ENCODE peak calls at places on chromosome 1, in eight cellular contexts. Y, U, X, S, O, A, R and B are unnamed samples.

GRCh38 chr1:6600410-6601048 is 2.1 kb downstream of the KLHL21 start:
- DNase-seq in R (no peak), S (no peak), X (no peak), U (no peak), A (no peak), Y (no peak), O (no peak), B (no peak)

GRCh38 chr1:22259581-22260282 is 116.8 kb upstream of the WNT4 start:
- DNase-seq in O (no peak), S (no peak), A (no peak), Y (peak; percentile 78), X (no peak), R (peak; percentile 50), U (peak; percentile 68), B (no peak)

GRCh38 chr1:89994231-89994804 is 592 bp upstream of the ZNF326 start:
- DNase-seq in U (no peak), O (no peak), S (no peak), Y (peak; percentile 68), X (peak; percentile 34), A (peak; percentile 25), R (no peak), B (no peak)

GRCh38 chr1:229563241-229563640 is 4.7 kb upstream of the ABCB10 start:
- DNase-seq in X (no peak), O (no peak), R (no peak), S (no peak), A (no peak), Y (no peak), U (no peak), B (no peak)

GRCh38 chr1:43904660-43905551 is 28.7 kb upstream of the ARTN start:
- DNase-seq in X (no peak), O (no peak), U (no peak), A (no peak), Y (no peak), S (no peak), R (no peak), B (no peak)

GRCh38 chr1:180505732-180506335 is 3.5 kb upstream of the ACBD6 start:
- DNase-seq in U (no peak), X (no peak), O (no peak), S (no peak), R (no peak), Y (no peak), A (no peak), B (no peak)

GRCh38 chr1:27143408-27143807 is 11.5 kb downstream of the SLC9A1 start:
- DNase-seq in X (peak; percentile 55), O (no peak), Y (no peak), R (no peak), S (no peak), A (no peak), U (no peak), B (no peak)

GRCh38 chr1:202159534-202160371 is 649 bp downstream of the PTPN7 start:
- DNase-seq in A (no peak), S (no peak), Y (no peak), O (peak; percentile 59), R (no peak), X (no peak), U (no peak), B (no peak)

GRCh38 chr1:92482404-92482664 is 4.4 kb downstream of the GFI1 start:
- DNase-seq in A (no peak), R (no peak), X (no peak), Y (peak; percentile 80), U (no peak), S (no peak), O (no peak), B (no peak)

GRCh38 chr1:17259233-17259873 is 10.5 kb downstream of the PADI3 start:
- DNase-seq in Y (peak; percentile 60), S (no peak), X (no peak), A (no peak), U (no peak), R (peak; percentile 7), O (no peak), B (no peak)

GRCh38 chr1:192807968-192808587 is 761 bp upstream of the RGS2 start:
- DNase-seq in Y (no peak), X (no peak), R (peak; percentile 36), O (no peak), A (no peak), S (no peak), U (no peak), B (no peak)

GRCh38 chr1:89842547-89843278 is 21.9 kb downstream of the LRRC8D start:
- DNase-seq in U (no peak), S (no peak), R (peak; percentile 34), Y (no peak), O (no peak), A (no peak), X (peak; percentile 15), B (no peak)

GRCh38 chr1:9466780-9467755 is 72.2 kb upstream of the SLC25A33 start:
- DNase-seq in R (no peak), X (peak; percentile 71), O (no peak), S (peak; percentile 26), U (peak; percentile 72), Y (no peak), A (peak; percentile 30), B (no peak)

GRCh38 chr1:119139393-119139792 is 1.1 kb downstream of the WARS2 start:
- DNase-seq in U (no peak), O (peak; percentile 37), A (no peak), S (no peak), Y (no peak), X (no peak), R (no peak), B (no peak)

GRCh38 chr1:215617979-215618378 is 50.9 kb downstream of the KCTD3 start:
- DNase-seq in S (no peak), U (no peak), A (no peak), X (no peak), R (no peak), O (no peak), Y (no peak), B (no peak)
- H3K27ac ChIP-seq in S (peak overlapping the region; percentile 0), U (no peak overlapping the region), A (no peak overlapping the region), X (no peak overlapping the region), R (no peak overlapping the region), O (no peak overlapping the region), Y (no peak overlapping the region), B (no peak overlapping the region)

GRCh38 chr1:77371396-77371795 is 89.6 kb downstream of the AK5 start:
- DNase-seq in A (no peak), R (no peak), Y (no peak), X (no peak), U (no peak), S (no peak), O (no peak), B (no peak)

GRCh38 chr1:77370161-77370560 is 88.3 kb downstream of the AK5 start:
- DNase-seq in U (no peak), X (no peak), R (no peak), Y (no peak), A (no peak), S (no peak), O (no peak), B (no peak)

GRCh38 chr1:77373702-77374101 is 91.9 kb downstream of the AK5 start:
- DNase-seq in U (no peak), A (no peak), O (no peak), X (no peak), S (no peak), Y (no peak), R (no peak), B (no peak)

GRCh38 chr1:77375541-77375940 is 93.7 kb downstream of the AK5 start:
- DNase-seq in U (no peak), R (no peak), A (no peak), O (no peak), S (no peak), X (no peak), Y (no peak), B (no peak)

DNA sequence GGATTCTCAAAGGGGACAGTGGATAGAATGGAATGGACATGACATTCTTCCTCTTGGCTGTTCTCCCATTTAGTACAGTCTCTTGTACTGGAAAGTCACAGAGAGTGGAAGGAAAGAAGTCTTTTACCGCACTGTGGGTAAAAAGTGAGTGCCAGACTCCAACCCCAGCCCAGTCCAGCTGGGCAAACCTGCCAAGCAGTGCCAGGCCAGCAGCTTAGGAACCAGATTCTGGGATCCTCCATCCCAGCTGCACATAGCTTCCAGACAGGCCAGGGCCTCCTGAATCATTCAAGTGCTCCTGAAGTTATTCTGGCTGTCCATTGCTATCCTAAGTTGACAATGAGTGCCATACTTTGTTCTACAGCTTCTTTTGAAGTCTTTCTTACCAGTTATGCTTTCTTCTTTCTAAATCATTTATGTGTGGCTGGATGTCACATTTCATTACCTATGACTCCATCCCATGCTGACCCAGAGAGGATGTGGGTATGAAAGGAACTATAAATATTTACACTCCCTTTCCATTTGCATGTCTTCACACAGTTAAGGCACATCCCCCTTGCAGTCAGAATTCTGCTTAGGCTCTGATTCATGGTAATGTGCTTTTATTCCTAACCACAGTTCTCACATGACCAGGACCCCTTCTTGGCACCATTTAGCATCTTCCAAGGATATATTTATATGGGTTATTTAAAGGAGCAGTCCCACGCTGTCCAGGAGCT is 88.9 kb downstream of the AK5 start:
- DNase-seq in S (no peak), A (no peak), O (no peak), Y (no peak), R (peak; percentile 81), U (no peak), X (no peak), B (peak; percentile 24)
- H3K27ac ChIP-seq in S (no peak overlapping the region), A (no peak overlapping the region), O (no peak overlapping the region), Y (no peak overlapping the region), R (peak overlapping the region; percentile 17), U (no peak overlapping the region), X (no peak overlapping the region), B (peak overlapping the region; percentile 14)

DNA sequence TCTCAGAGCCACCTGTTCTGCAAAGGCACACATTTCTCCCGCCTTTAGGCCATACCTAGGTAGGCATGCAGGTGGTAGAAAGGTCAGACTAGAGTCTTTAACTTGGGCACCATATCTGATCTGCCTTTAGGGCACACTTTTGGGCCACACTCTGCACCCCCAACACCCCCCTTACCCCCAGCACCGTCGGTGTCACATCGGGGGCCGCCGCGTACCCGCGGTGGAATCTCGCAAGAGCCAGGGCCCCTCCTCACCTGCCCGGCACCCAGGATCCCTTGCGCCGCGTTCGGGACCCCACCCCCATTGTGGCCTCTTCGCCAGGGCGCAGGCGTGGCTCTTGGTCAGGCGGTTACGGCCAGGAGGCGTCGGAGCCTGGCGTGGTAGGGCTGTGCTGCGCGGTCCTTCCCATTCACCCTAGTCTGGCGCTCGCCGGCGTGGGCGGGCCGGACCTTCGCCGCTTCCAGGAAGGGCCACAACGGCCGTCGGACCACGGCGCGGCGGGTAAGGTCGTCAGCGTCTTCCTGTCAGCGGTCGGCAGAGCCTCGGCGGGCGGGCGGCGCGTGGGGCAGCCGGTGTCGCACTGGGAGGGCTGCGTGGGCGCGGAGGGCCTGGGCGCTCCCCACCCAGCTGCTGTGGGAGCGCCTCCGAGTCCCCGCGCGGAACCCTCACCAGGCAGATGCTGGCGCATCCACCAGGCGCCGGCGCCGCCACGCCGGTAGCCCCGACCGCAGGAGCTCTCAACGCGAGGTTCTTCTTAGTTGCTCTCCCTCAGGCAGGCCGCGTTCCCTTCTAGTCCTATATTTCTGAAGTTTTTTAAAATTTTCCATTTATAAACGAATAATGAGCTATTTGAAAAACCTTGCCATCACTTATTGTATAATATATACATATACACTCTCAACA is at the start of gene DNAH14:
- DNase-seq in A (peak; percentile 62), R (peak; percentile 57), X (peak; percentile 19), O (no peak), Y (peak; percentile 94), S (peak; percentile 52), U (peak; percentile 68), B (no peak)
- H3K27ac ChIP-seq in A (no peak within 1 kb of the TSS), R (peak within 1 kb of the TSS; percentile 21), X (no peak within 1 kb of the TSS), O (peak within 1 kb of the TSS; percentile 36), Y (peak within 1 kb of the TSS; percentile 78), S (no peak within 1 kb of the TSS), U (no peak within 1 kb of the TSS), B (peak within 1 kb of the TSS; percentile 42)

DNA sequence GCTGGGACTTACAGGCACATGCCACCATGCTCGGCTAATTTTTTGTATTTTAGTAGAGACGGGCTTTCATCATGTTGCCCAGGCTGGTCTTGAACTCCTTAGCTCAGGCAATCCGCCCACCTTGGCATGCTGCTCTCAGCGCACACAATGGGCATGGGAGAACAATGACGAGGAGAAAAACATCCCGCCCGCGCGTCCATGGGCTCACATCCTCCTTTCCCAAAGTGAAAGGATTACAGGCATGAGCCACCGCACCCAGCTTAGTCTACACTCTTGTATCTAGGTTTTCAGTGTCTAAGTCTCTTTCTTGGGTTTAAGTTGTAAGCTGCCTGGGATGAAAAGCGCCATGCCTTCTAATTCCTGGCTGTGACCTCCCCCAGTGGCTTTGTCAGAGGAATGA is 37.9 kb downstream of the CDK18 start:
- DNase-seq in Y (no peak), A (no peak), O (no peak), S (no peak), X (no peak), R (no peak), U (peak; percentile 30), B (no peak)
- H3K27ac ChIP-seq in Y (peak overlapping the region; percentile 83), A (peak overlapping the region; percentile 48), O (no peak overlapping the region), S (peak overlapping the region; percentile 82), X (peak overlapping the region; percentile 78), R (no peak overlapping the region), U (peak overlapping the region; percentile 17), B (no peak overlapping the region)